ENCODE peak calls at places on chromosomes 13 and 19, in ten cellular contexts. One of them, this sample, is unnamed.

GRCh38 chr19:6032381-6032780 is 54.4 kb upstream of the RANBP3 start:
- DNase-seq in lower lobe of right lung: no peak
- DNase-seq in BJ: no peak
- DNase-seq in IMR-90: no peak
- DNase-seq in omental fat pad: no peak
- DNase-seq in heart left ventricle: no peak
- DNase-seq in neural progenitor cell: no peak
- DNase-seq in brain microvascular endothelial cell: no peak
- DNase-seq in AG09309: no peak
- DNase-seq in Calu3: no peak
- DNase-seq in this sample: no peak

GRCh38 chr13:46751811-46752635 is 44.9 kb downstream of the ESD start:
- DNase-seq in heart left ventricle: no peak
- DNase-seq in neural progenitor cell: peak
- DNase-seq in lower lobe of right lung: no peak
- DNase-seq in omental fat pad: no peak
- DNase-seq in brain microvascular endothelial cell: no peak
- DNase-seq in IMR-90: peak
- DNase-seq in AG09309: peak
- DNase-seq in BJ: no peak
- DNase-seq in Calu3: no peak
- DNase-seq in this sample: peak

GRCh38 chr19:49889038-49889686 is 7.5 kb downstream of the IL4I1 start:
- DNase-seq in heart left ventricle: no peak
- DNase-seq in IMR-90: no peak
- DNase-seq in omental fat pad: no peak
- DNase-seq in AG09309: no peak
- DNase-seq in BJ: no peak
- DNase-seq in brain microvascular endothelial cell: no peak
- DNase-seq in neural progenitor cell: no peak
- DNase-seq in lower lobe of right lung: no peak
- DNase-seq in Calu3: no peak
- DNase-seq in this sample: no peak

GRCh38 chr19:10551698-10552301 is 8.1 kb downstream of the ATG4D start:
- DNase-seq in omental fat pad: no peak
- DNase-seq in AG09309: no peak
- DNase-seq in Calu3: peak
- DNase-seq in IMR-90: no peak
- DNase-seq in brain microvascular endothelial cell: no peak
- DNase-seq in BJ: no peak
- DNase-seq in neural progenitor cell: no peak
- DNase-seq in lower lobe of right lung: no peak
- DNase-seq in heart left ventricle: no peak
- DNase-seq in this sample: no peak

GRCh38 chr13:40790232-40790631 is 821 bp downstream of the SLC25A15 start:
- DNase-seq in heart left ventricle: no peak
- DNase-seq in omental fat pad: no peak
- DNase-seq in brain microvascular endothelial cell: no peak
- DNase-seq in IMR-90: no peak
- DNase-seq in BJ: no peak
- DNase-seq in neural progenitor cell: no peak
- DNase-seq in Calu3: no peak
- DNase-seq in lower lobe of right lung: no peak
- DNase-seq in AG09309: no peak
- DNase-seq in this sample: no peak

GRCh38 chr19:39725995-39726394 is 11.8 kb downstream of the CLC start:
- DNase-seq in neural progenitor cell: no peak
- DNase-seq in AG09309: no peak
- DNase-seq in IMR-90: no peak
- DNase-seq in BJ: no peak
- DNase-seq in heart left ventricle: no peak
- DNase-seq in omental fat pad: no peak
- DNase-seq in Calu3: no peak
- DNase-seq in lower lobe of right lung: no peak
- DNase-seq in brain microvascular endothelial cell: no peak
- DNase-seq in this sample: no peak

GRCh38 chr19:1467512-1468273 is 11.3 kb downstream of the C19orf25 start:
- DNase-seq in BJ: no peak
- DNase-seq in omental fat pad: no peak
- DNase-seq in Calu3: no peak
- DNase-seq in IMR-90: no peak
- DNase-seq in heart left ventricle: no peak
- DNase-seq in brain microvascular endothelial cell: no peak
- DNase-seq in neural progenitor cell: peak
- DNase-seq in lower lobe of right lung: no peak
- DNase-seq in AG09309: no peak
- DNase-seq in this sample: no peak

GRCh38 chr19:24073807-24074206 is 13.2 kb upstream of the ZNF254 start:
- DNase-seq in Calu3: peak
- DNase-seq in omental fat pad: no peak
- DNase-seq in BJ: no peak
- DNase-seq in IMR-90: no peak
- DNase-seq in neural progenitor cell: no peak
- DNase-seq in AG09309: no peak
- DNase-seq in lower lobe of right lung: no peak
- DNase-seq in brain microvascular endothelial cell: no peak
- DNase-seq in heart left ventricle: no peak
- DNase-seq in this sample: no peak

GRCh38 chr19:47581605-47582319 is 8.8 kb upstream of the ZNF541 start:
- DNase-seq in omental fat pad: no peak
- DNase-seq in heart left ventricle: no peak
- DNase-seq in lower lobe of right lung: peak
- DNase-seq in Calu3: peak
- DNase-seq in brain microvascular endothelial cell: no peak
- DNase-seq in IMR-90: no peak
- DNase-seq in AG09309: no peak
- DNase-seq in neural progenitor cell: no peak
- DNase-seq in BJ: no peak
- DNase-seq in this sample: no peak

GRCh38 chr19:43416951-43417623 is 2.4 kb downstream of the TEX101 start:
- DNase-seq in BJ: no peak
- DNase-seq in IMR-90: no peak
- DNase-seq in lower lobe of right lung: no peak
- DNase-seq in heart left ventricle: no peak
- DNase-seq in omental fat pad: no peak
- DNase-seq in brain microvascular endothelial cell: no peak
- DNase-seq in Calu3: no peak
- DNase-seq in AG09309: no peak
- DNase-seq in neural progenitor cell: no peak
- DNase-seq in this sample: no peak

GRCh38 chr13:112391747-112392146 is 15.6 kb downstream of the SPACA7 start:
- DNase-seq in neural progenitor cell: no peak
- DNase-seq in heart left ventricle: no peak
- DNase-seq in AG09309: no peak
- DNase-seq in BJ: no peak
- DNase-seq in IMR-90: no peak
- DNase-seq in omental fat pad: no peak
- DNase-seq in lower lobe of right lung: no peak
- DNase-seq in Calu3: no peak
- DNase-seq in brain microvascular endothelial cell: no peak
- DNase-seq in this sample: no peak

GRCh38 chr13:112397108-112397507 is 21.0 kb downstream of the SPACA7 start:
- DNase-seq in lower lobe of right lung: no peak
- DNase-seq in heart left ventricle: no peak
- DNase-seq in omental fat pad: no peak
- DNase-seq in BJ: no peak
- DNase-seq in Calu3: no peak
- DNase-seq in brain microvascular endothelial cell: no peak
- DNase-seq in IMR-90: no peak
- DNase-seq in neural progenitor cell: no peak
- DNase-seq in AG09309: no peak
- DNase-seq in this sample: no peak

GRCh38 chr13:112392719-112393118 is 16.6 kb downstream of the SPACA7 start:
- DNase-seq in brain microvascular endothelial cell: no peak
- DNase-seq in BJ: no peak
- DNase-seq in neural progenitor cell: no peak
- DNase-seq in IMR-90: no peak
- DNase-seq in omental fat pad: no peak
- DNase-seq in Calu3: no peak
- DNase-seq in AG09309: no peak
- DNase-seq in heart left ventricle: no peak
- DNase-seq in lower lobe of right lung: no peak
- DNase-seq in this sample: no peak
- TF ChIP-seq CTCF in brain microvascular endothelial cell: no peak
- TF ChIP-seq CTCF in BJ: no peak
- TF ChIP-seq CTCF in neural progenitor cell: peak
- TF ChIP-seq CTCF in IMR-90: no peak
- TF ChIP-seq CTCF in omental fat pad: no peak
- TF ChIP-seq CTCF in Calu3: no peak
- TF ChIP-seq CTCF in AG09309: no peak
- TF ChIP-seq CTCF in heart left ventricle: no peak
- TF ChIP-seq CTCF in lower lobe of right lung: no peak
- TF ChIP-seq CTCF in this sample: no peak

GRCh38 chr19:33398361-33399060 is 25.0 kb downstream of the CEBPG start:
- DNase-seq in BJ: no peak
- DNase-seq in heart left ventricle: peak
- DNase-seq in AG09309: no peak
- DNase-seq in brain microvascular endothelial cell: no peak
- DNase-seq in neural progenitor cell: no peak
- DNase-seq in Calu3: no peak
- DNase-seq in IMR-90: no peak
- DNase-seq in lower lobe of right lung: peak
- DNase-seq in omental fat pad: no peak
- DNase-seq in this sample: no peak
- TF ChIP-seq CTCF in BJ: no peak
- TF ChIP-seq CTCF in heart left ventricle: no peak
- TF ChIP-seq CTCF in AG09309: no peak
- TF ChIP-seq CTCF in brain microvascular endothelial cell: no peak
- TF ChIP-seq CTCF in neural progenitor cell: no peak
- TF ChIP-seq CTCF in Calu3: no peak
- TF ChIP-seq CTCF in IMR-90: no peak
- TF ChIP-seq CTCF in lower lobe of right lung: no peak
- TF ChIP-seq CTCF in omental fat pad: no peak
- TF ChIP-seq CTCF in this sample: no peak

GRCh38 chr19:33947565-33947964 is 150.9 kb downstream of the KCTD15 start:
- DNase-seq in brain microvascular endothelial cell: no peak
- DNase-seq in IMR-90: no peak
- DNase-seq in heart left ventricle: no peak
- DNase-seq in BJ: no peak
- DNase-seq in neural progenitor cell: peak
- DNase-seq in lower lobe of right lung: no peak
- DNase-seq in AG09309: no peak
- DNase-seq in Calu3: no peak
- DNase-seq in omental fat pad: no peak
- DNase-seq in this sample: no peak
- TF ChIP-seq CTCF in brain microvascular endothelial cell: peak
- TF ChIP-seq CTCF in IMR-90: peak
- TF ChIP-seq CTCF in heart left ventricle: no peak
- TF ChIP-seq CTCF in BJ: peak
- TF ChIP-seq CTCF in neural progenitor cell: peak
- TF ChIP-seq CTCF in lower lobe of right lung: no peak
- TF ChIP-seq CTCF in AG09309: peak
- TF ChIP-seq CTCF in Calu3: no peak
- TF ChIP-seq CTCF in omental fat pad: no peak
- TF ChIP-seq CTCF in this sample: no peak

GRCh38 chr19:41821003-41821735 is 23.3 kb downstream of the LYPD4 start:
- DNase-seq in IMR-90: peak
- DNase-seq in Calu3: peak
- DNase-seq in heart left ventricle: no peak
- DNase-seq in brain microvascular endothelial cell: peak
- DNase-seq in lower lobe of right lung: peak
- DNase-seq in neural progenitor cell: peak
- DNase-seq in AG09309: no peak
- DNase-seq in omental fat pad: no peak
- DNase-seq in BJ: no peak
- DNase-seq in this sample: no peak
- TF ChIP-seq CTCF in IMR-90: peak
- TF ChIP-seq CTCF in Calu3: peak
- TF ChIP-seq CTCF in heart left ventricle: peak
- TF ChIP-seq CTCF in brain microvascular endothelial cell: peak
- TF ChIP-seq CTCF in lower lobe of right lung: peak
- TF ChIP-seq CTCF in neural progenitor cell: peak
- TF ChIP-seq CTCF in AG09309: peak
- TF ChIP-seq CTCF in omental fat pad: no peak
- TF ChIP-seq CTCF in BJ: peak
- TF ChIP-seq CTCF in this sample: peak

GRCh38 chr19:45179063-45179847 is 671 bp downstream of the BLOC1S3 start:
- DNase-seq in neural progenitor cell: peak
- DNase-seq in omental fat pad: no peak
- DNase-seq in Calu3: peak
- DNase-seq in BJ: no peak
- DNase-seq in AG09309: no peak
- DNase-seq in lower lobe of right lung: peak
- DNase-seq in brain microvascular endothelial cell: no peak
- DNase-seq in heart left ventricle: peak
- DNase-seq in IMR-90: peak
- DNase-seq in this sample: no peak

GRCh38 chr19:45175663-45176345 is 2.2 kb downstream of the TRAPPC6A start:
- DNase-seq in AG09309: no peak
- DNase-seq in omental fat pad: no peak
- DNase-seq in neural progenitor cell: no peak
- DNase-seq in IMR-90: no peak
- DNase-seq in lower lobe of right lung: no peak
- DNase-seq in heart left ventricle: no peak
- DNase-seq in BJ: no peak
- DNase-seq in Calu3: no peak
- DNase-seq in brain microvascular endothelial cell: no peak
- DNase-seq in this sample: no peak

GRCh38 chr19:45177817-45178261 is at the start of gene TRAPPC6A:
- DNase-seq in lower lobe of right lung: no peak
- DNase-seq in IMR-90: peak
- DNase-seq in omental fat pad: no peak
- DNase-seq in BJ: no peak
- DNase-seq in AG09309: peak
- DNase-seq in heart left ventricle: no peak
- DNase-seq in neural progenitor cell: no peak
- DNase-seq in brain microvascular endothelial cell: peak
- DNase-seq in Calu3: no peak
- DNase-seq in this sample: peak

GRCh38 chr19:45179848-45180370 is 1.3 kb downstream of the BLOC1S3 start:
- DNase-seq in lower lobe of right lung: no peak
- DNase-seq in neural progenitor cell: no peak
- DNase-seq in heart left ventricle: no peak
- DNase-seq in AG09309: no peak
- DNase-seq in BJ: no peak
- DNase-seq in brain microvascular endothelial cell: no peak
- DNase-seq in omental fat pad: no peak
- DNase-seq in Calu3: no peak
- DNase-seq in IMR-90: no peak
- DNase-seq in this sample: no peak

DNA sequence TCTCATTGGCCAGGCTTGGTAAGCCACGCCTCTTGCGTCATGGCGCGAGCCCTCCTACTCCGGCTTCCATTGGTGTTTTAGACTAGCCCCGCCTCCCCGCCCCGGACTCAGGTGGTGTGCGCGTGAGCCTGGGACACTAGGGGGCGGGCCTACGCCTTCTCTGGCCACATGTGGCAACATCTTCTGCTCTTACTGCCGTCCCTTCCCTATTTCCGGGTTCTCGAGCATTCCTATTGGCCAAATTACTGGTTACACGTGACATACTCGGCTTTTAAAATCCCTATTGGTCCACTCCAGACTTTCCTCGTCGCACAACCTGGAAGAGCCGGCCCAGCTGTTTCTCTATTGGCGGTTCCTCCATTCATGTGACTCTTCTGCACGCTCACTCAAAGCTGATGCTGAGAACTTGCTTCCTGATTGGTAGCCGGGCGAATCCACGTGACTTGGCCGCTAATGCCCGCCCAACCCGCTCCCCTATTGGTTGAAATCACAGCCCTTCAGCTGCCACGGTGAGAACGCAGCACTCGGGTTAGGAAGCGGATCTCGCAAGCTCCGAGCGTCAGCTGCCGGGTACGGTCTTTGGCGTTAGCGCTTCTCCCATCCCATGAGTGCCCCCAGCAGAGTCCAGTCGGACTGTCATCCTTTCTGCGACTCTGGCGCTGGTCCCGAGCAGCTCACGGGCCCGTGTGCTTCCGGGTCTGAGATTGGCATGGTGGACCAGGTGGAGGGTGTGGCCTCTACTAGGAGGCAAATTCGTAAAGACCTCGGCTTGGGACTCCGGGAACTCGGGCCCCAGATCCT is at the start of gene BLOC1S3:
- DNase-seq in Calu3: peak
- DNase-seq in brain microvascular endothelial cell: peak
- DNase-seq in lower lobe of right lung: peak
- DNase-seq in heart left ventricle: peak
- DNase-seq in BJ: peak
- DNase-seq in omental fat pad: peak
- DNase-seq in IMR-90: peak
- DNase-seq in neural progenitor cell: peak
- DNase-seq in AG09309: peak
- DNase-seq in this sample: peak
- TF ChIP-seq CTCF in Calu3: peak
- TF ChIP-seq CTCF in brain microvascular endothelial cell: peak
- TF ChIP-seq CTCF in lower lobe of right lung: peak
- TF ChIP-seq CTCF in heart left ventricle: peak
- TF ChIP-seq CTCF in BJ: peak
- TF ChIP-seq CTCF in omental fat pad: no peak
- TF ChIP-seq CTCF in IMR-90: peak
- TF ChIP-seq CTCF in neural progenitor cell: peak
- TF ChIP-seq CTCF in AG09309: peak
- TF ChIP-seq CTCF in this sample: peak